ENCODE peak calls at places on chromosomes 5 and 9, in seven cellular contexts. N is IMR-90, P is mesenchymal stem cell, B is mesendoderm, L is H9, A is H1, C is neuronal stem cell. W is an unnamed sample.

GRCh38 chr5:155082401-155082800 is 68.8 kb downstream of the KIF4B start:
- DNase-seq in N (peak), P (peak), B (peak), L (no peak), A (no peak), C (no peak), W (peak)

GRCh38 chr9:137988051-137988450 is 110.5 kb downstream of the CACNA1B start:
- DNase-seq in N (no peak), P (no peak), B (no peak), L (no peak), A (no peak), C (no peak), W (no peak)

GRCh38 chr5:157431544-157432200 is 28.3 kb upstream of the NIPAL4 start:
- DNase-seq in N (peak), P (peak), B (peak), L (no peak), A (no peak), C (peak), W (peak)

GRCh38 chr5:102611312-102611711 is 112.5 kb upstream of the SLCO6A1 start:
- DNase-seq in N (no peak), P (no peak), B (no peak), L (no peak), A (no peak), C (no peak), W (no peak)

GRCh38 chr5:2546983-2547382 is 204.5 kb downstream of the IRX2 start:
- DNase-seq in N (no peak), P (no peak), B (no peak), L (no peak), A (no peak), C (no peak), W (no peak)

GRCh38 chr9:115524467-115525059 is 406.6 kb upstream of the TNC start:
- DNase-seq in N (peak), P (peak), B (peak), L (no peak), A (no peak), C (peak), W (peak)

GRCh38 chr9:35367451-35367850 is 122.5 kb upstream of the RUSC2 start:
- DNase-seq in N (peak), P (peak), B (peak), L (no peak), A (no peak), C (no peak), W (peak)

GRCh38 chr5:101728933-101729332 is 567.2 kb downstream of the SLCO4C1 start:
- DNase-seq in N (no peak), P (peak), B (peak), L (no peak), A (no peak), C (no peak), W (no peak)

GRCh38 chr9:95494022-95494415 is 22.8 kb downstream of the PTCH1 start:
- DNase-seq in N (no peak), P (no peak), B (no peak), L (no peak), A (no peak), C (no peak), W (peak)

GRCh38 chr5:91166040-91166807 is 216.9 kb downstream of the ARRDC3 start:
- DNase-seq in N (peak), P (peak), B (no peak), L (no peak), A (no peak), C (no peak), W (peak)

GRCh38 chr5:121430538-121430937 is 421.1 kb upstream of the FTMT start:
- DNase-seq in N (no peak), P (no peak), B (peak), L (no peak), A (no peak), C (no peak), W (no peak)

GRCh38 chr5:128328479-128328878 is 209.6 kb downstream of the FBN2 start:
- DNase-seq in N (no peak), P (no peak), B (no peak), L (no peak), A (no peak), C (no peak), W (no peak)

GRCh38 chr9:33166263-33167083 is 663 bp downstream of the B4GALT1 start:
- DNase-seq in N (no peak), P (peak), B (peak), L (no peak), A (no peak), C (no peak), W (peak)

GRCh38 chr5:36252722-36253340 is 11.1 kb upstream of the NADK2 start:
- DNase-seq in N (no peak), P (peak), B (no peak), L (no peak), A (no peak), C (no peak), W (no peak)

GRCh38 chr5:134874831-134875655 is 872 bp downstream of the TXNDC15 start:
- DNase-seq in N (peak), P (peak), B (peak), L (peak), A (no peak), C (no peak), W (peak)

GRCh38 chr5:150255659-150256415 is 33.7 kb downstream of the CAMK2A start:
- DNase-seq in N (peak), P (peak), B (peak), L (no peak), A (no peak), C (peak), W (no peak)
- H3K4ac ChIP-seq in N (no peak), P (no peak), B (no peak), L (no peak), A (no peak), C (no peak), W (no peak)

GRCh38 chr9:90421786-90422185 is 220.8 kb downstream of the DIRAS2 start:
- DNase-seq in N (no peak), P (no peak), B (no peak), L (no peak), A (no peak), C (no peak), W (no peak)
- H3K4ac ChIP-seq in N (no peak), P (no peak), B (no peak), L (no peak), A (no peak), C (no peak), W (no peak)

GRCh38 chr9:4663956-4664355 is 1.9 kb downstream of the PLPP6 start:
- DNase-seq in N (no peak), P (peak), B (no peak), L (no peak), A (no peak), C (no peak), W (peak)

GRCh38 chr9:4666042-4666699 is at the start of gene SPATA6L:
- DNase-seq in N (peak), P (peak), B (peak), L (peak), A (no peak), C (no peak), W (peak)

GRCh38 chr9:4662989-4663792 is 1.1 kb downstream of the PLPP6 start:
- DNase-seq in N (peak), P (peak), B (peak), L (no peak), A (no peak), C (no peak), W (peak)

GRCh38 chr9:4667681-4668080 is 1.4 kb upstream of the SPATA6L start:
- DNase-seq in N (no peak), P (no peak), B (no peak), L (no peak), A (no peak), C (no peak), W (no peak)

DNA sequence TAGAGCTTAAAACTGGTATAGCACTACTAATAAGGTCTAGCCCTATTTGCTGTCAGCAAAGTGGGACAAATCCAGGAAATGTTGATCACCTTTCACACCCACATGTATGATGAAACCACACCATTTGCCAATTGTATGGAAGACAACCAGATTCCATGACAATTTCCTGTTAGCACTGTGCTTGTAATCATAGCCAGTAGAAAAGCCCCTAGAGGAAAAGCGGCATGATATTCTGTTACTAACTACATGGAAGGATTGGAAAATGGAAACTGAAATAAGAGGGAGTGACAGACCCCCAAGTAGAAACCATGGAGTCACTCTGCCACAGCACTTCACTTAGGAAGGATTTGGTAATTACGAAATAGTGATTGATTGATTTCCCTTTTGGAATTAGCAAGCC is 923 bp downstream of the SPATA6L start:
- DNase-seq in N (peak), P (peak), B (peak), L (no peak), A (no peak), C (no peak), W (peak)
- H3K4ac ChIP-seq in N (no peak), P (no peak), B (no peak), L (no peak), A (no peak), C (no peak), W (no peak)

GRCh38 chr9:73080110-73080683 is 71.5 kb upstream of the ANXA1 start:
- DNase-seq in N (no peak), P (no peak), B (peak), L (peak), A (no peak), C (no peak), W (no peak)

GRCh38 chr9:73081979-73082657 is 69.5 kb upstream of the ANXA1 start:
- DNase-seq in N (peak), P (peak), B (peak), L (no peak), A (no peak), C (peak), W (peak)

GRCh38 chr9:73077625-73078030 is 74.0 kb upstream of the ANXA1 start:
- DNase-seq in N (no peak), P (no peak), B (no peak), L (no peak), A (no peak), C (no peak), W (no peak)

GRCh38 chr9:73083519-73083918 is 68.1 kb upstream of the ANXA1 start:
- DNase-seq in N (no peak), P (no peak), B (no peak), L (no peak), A (no peak), C (no peak), W (no peak)

DNA sequence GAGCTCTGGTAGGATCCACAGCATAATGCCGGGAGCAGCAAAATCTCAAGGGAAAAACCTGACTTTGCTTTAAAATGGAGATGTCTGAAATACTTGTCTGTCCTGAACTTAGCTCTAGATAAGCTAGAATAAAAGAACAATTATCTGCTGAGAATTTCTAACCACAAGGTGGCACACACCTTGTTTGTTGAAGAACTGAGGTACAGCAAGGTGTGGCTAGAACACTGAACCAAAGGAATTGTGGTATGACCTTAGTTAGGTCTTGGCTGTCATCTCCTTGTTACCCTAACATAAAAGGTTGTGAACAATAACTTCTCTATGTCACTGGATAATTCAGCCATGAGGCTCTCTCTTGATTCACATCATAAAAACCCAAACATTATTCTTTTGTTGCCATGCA is 72.3 kb upstream of the ANXA1 start:
- DNase-seq in N (no peak), P (no peak), B (peak), L (no peak), A (no peak), C (no peak), W (peak)
- H3K4ac ChIP-seq in N (no peak), P (no peak), B (no peak), L (no peak), A (no peak), C (no peak), W (no peak)

GRCh38 chr9:79034583-79034982 is 537.2 kb upstream of the TLE4 start:
- DNase-seq in N (no peak), P (no peak), B (no peak), L (no peak), A (no peak), C (no peak), W (no peak)

GRCh38 chr9:79041266-79041665 is 530.5 kb upstream of the TLE4 start:
- DNase-seq in N (no peak), P (no peak), B (no peak), L (no peak), A (no peak), C (no peak), W (no peak)

DNA sequence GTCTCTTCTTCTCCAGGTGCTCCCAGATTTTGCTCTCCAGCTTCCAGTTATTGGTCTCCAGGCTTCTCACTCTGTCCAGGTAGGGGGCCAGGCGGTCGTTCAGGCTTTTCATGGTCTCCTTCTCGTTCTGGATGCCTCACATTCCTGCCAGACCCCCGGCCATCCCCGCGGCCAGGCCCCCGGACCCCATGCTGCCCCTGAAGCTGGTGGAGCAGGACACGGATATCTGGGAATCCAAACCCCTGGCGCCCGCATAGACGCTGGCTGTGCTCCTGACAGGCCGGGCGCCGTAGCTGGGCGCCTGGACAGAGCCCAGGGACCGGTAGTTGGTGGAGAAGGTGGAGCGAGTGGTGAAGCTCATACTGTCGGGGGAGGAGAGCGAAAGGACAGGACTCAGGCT is 534.4 kb upstream of the TLE4 start:
- DNase-seq in N (no peak), P (no peak), B (no peak), L (no peak), A (no peak), C (no peak), W (no peak)
- H3K4ac ChIP-seq in N (no peak), P (no peak), B (no peak), L (no peak), A (no peak), C (no peak), W (no peak)

DNA sequence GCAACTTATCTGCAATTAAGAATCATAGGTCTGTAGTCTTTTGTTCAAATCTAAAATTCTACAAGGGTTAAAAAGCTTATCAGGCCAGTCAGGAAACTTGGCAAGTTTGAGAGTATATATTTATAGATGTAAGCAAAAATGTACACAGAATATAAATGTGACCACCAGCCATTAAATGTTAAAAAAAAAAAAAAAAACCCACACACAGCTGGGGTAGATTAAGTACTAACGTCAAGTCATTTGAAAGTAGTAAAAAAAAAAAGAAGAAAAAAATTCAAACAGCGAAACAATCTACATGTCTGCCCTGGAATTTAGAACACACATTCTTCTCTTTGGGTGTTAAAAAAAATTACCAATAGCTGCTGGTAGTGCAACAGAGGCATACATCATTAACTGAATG is 269.8 kb downstream of the MLLT3 start:
- DNase-seq in N (no peak), P (no peak), B (no peak), L (no peak), A (no peak), C (no peak), W (peak)
- H3K4ac ChIP-seq in N (no peak), P (no peak), B (no peak), L (no peak), A (no peak), C (no peak), W (no peak)

GRCh38 chr5:68429510-68429909 is 214.0 kb downstream of the PIK3R1 start:
- DNase-seq in N (no peak), P (no peak), B (no peak), L (no peak), A (no peak), C (no peak), W (no peak)
- H3K4ac ChIP-seq in N (no peak), P (no peak), B (no peak), L (no peak), A (no peak), C (no peak), W (no peak)

GRCh38 chr5:173807150-173807784 is 80.9 kb upstream of the CPEB4 start:
- DNase-seq in N (no peak), P (no peak), B (no peak), L (no peak), A (no peak), C (no peak), W (no peak)

GRCh38 chr5:173802670-173803165 is 85.4 kb upstream of the CPEB4 start:
- DNase-seq in N (peak), P (peak), B (peak), L (no peak), A (no peak), C (no peak), W (peak)

GRCh38 chr5:173806270-173807035 is 81.7 kb upstream of the CPEB4 start:
- DNase-seq in N (no peak), P (no peak), B (no peak), L (no peak), A (no peak), C (no peak), W (peak)

GRCh38 chr5:173801006-173801405 is 87.1 kb upstream of the CPEB4 start:
- DNase-seq in N (no peak), P (no peak), B (no peak), L (no peak), A (no peak), C (no peak), W (no peak)

GRCh38 chr5:173804579-173804978 is 83.6 kb upstream of the CPEB4 start:
- DNase-seq in N (no peak), P (no peak), B (no peak), L (no peak), A (no peak), C (no peak), W (no peak)
- H3K4ac ChIP-seq in N (no peak), P (no peak), B (no peak), L (no peak), A (no peak), C (no peak), W (no peak)